ENCODE peak calls at places on chromosomes 11 and 22, in four cellular contexts. C is endothelial cell, E is left ventricle myocardium inferior, J is progenitor cell of endocrine pancreas. R is an unnamed sample.

GRCh38 chr11:86577663-86578636 is 94.5 kb downstream of the ME3 start:
- DNase-seq in C (no peak), E (peak; percentile 72), J (no peak), R (no peak)

GRCh38 chr22:41001722-41002122 is 50.5 kb downstream of the RBX1 start:
- DNase-seq in C (no peak), E (no peak), J (peak; percentile 11), R (no peak)

GRCh38 chr22:23565942-23566715 is 14.0 kb downstream of the IGLL1 start:
- DNase-seq in C (peak; percentile 22), E (no peak), J (peak; percentile 91), R (peak; percentile 67)

GRCh38 chr11:109421981-109422590 is at the start of gene C11orf87:
- DNase-seq in C (peak; percentile 52), E (no peak), J (no peak), R (peak; percentile 78)

GRCh38 chr11:58726594-58727414 is 4.9 kb downstream of the GLYAT start:
- DNase-seq in C (no peak), E (no peak), J (no peak), R (no peak)

GRCh38 chr11:19615503-19615902 is 97.1 kb upstream of the NAV2 start:
- DNase-seq in C (no peak), E (no peak), J (no peak), R (no peak)

GRCh38 chr22:37778370-37779009 is 29.2 kb upstream of the GCAT start:
- DNase-seq in C (no peak), E (no peak), J (no peak), R (no peak)

GRCh38 chr11:112518371-112518770 is 257.7 kb upstream of the PLET1 start:
- DNase-seq in C (no peak), E (no peak), J (no peak), R (no peak)

GRCh38 chr11:96101146-96101545 is 177.2 kb upstream of the MTMR2 start:
- DNase-seq in C (no peak), E (no peak), J (no peak), R (no peak)

GRCh38 chr22:29443861-29444431 is 5.6 kb downstream of the RFPL1 start:
- DNase-seq in C (no peak), E (no peak), J (no peak), R (no peak)

GRCh38 chr11:8258771-8259170 is 4.9 kb downstream of the LMO1 start:
- DNase-seq in C (no peak), E (no peak), J (no peak), R (no peak)

GRCh38 chr11:116615211-116615865 is 157.4 kb downstream of the BUD13 start:
- DNase-seq in C (no peak), E (no peak), J (no peak), R (no peak)
- TF ChIP-seq CTCF in C (no peak), E (no peak), J (no peak), R (peak; percentile 18)

DNA sequence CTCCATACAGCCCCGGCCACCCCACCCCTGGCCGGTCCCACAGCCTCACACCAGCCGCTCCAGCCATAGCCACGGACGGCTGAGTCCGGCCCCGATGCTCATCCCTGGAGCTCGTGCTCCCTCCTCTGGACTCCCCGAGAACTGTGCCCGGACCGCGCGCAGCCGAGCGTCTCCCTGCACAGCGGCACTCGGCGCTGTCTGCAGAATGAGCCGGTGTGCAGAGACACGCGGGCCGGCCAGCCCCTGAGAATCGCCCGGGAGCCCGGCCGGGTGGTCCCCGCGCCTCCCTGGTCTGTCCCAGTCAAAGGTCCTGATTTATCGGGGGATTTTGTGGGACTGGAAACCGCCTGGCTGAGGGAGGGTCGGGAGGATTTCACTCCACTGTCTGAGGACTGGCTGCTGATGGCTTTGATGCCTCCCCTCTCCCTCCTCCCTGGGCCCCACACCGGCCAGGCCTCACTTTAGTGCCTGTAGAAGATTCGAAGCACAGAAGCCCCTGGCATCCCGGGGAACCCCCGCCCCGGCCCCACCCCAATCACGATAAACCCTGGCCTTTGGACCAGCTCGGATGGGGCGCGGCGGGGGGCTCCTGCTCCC is 102.7 kb downstream of the BRD1 start:
- DNase-seq in C (peak; percentile 92), E (peak; percentile 46), J (peak; percentile 71), R (peak; percentile 90)
- TF ChIP-seq CTCF in C (peak; percentile 64), E (peak; percentile 83), J (peak; percentile 84), R (peak; percentile 86)

DNA sequence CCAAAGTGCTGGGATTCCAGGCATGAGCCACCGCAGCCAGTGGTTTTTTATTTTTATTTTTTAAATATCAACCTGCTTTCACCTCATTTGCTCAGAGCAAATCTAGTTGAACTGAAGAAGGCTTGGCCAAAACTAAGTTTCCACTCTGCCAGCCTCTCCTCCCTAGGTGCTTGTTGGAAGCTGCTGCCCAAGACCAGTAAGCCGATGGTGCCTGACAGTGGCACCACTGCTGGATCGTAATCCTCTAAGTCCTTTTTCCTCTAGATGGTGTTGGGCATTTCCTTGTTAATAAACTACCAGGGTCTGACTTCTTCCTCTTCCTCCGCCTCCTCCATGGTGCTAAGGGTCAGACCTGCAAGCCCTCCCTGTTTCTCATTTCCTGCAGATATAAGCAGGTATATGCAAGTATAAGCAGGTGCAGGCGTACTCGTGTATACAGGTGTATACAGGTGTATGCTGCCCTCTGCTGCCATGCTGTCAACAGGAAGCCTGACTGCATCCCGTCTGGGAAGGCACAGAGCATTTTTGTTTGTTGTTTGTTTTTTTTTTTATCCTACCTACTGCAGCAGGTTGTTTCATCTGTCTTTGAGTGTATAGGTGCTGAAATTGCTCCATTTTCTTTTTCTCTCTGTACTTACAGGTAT is 1.6 kb downstream of the NADSYN1 start:
- DNase-seq in C (no peak), E (no peak), J (no peak), R (no peak)
- TF ChIP-seq CTCF in C (no peak), E (no peak), J (peak; percentile 19), R (no peak)

GRCh38 chr11:35364101-35364780 is 55.1 kb downstream of the SLC1A2 start:
- DNase-seq in C (no peak), E (peak; percentile 41), J (no peak), R (peak; percentile 13)
- TF ChIP-seq CTCF in C (no peak), E (no peak), J (no peak), R (no peak)